ENCODE peak calls at places on chromosomes 7 and 10, in eight cellular contexts. K is GM23248, X is ovary, N is A549, F is GM06990, C is AG09309, A is pancreas, Y is H1. L is an unnamed sample.

GRCh38 chr10:103602028-103602851 is 108.7 kb downstream of the NEURL1 start:
- DNase-seq in K (no peak), N (no peak), A (no peak), C (no peak), F (no peak), Y (no peak), X (no peak), L (no peak)

GRCh38 chr7:35797311-35797710 is 3.5 kb upstream of the SEPTIN7 start:
- DNase-seq in Y (no peak), K (no peak), F (no peak), X (no peak), A (no peak), N (no peak), C (no peak), L (no peak)

GRCh38 chr7:5699951-5700384 is 81.5 kb downstream of the RNF216 start:
- DNase-seq in K (no peak), F (peak), Y (no peak), X (no peak), C (no peak), A (no peak), N (no peak), L (no peak)

GRCh38 chr7:78279035-78279434 is 480.5 kb downstream of the PHTF2 start:
- DNase-seq in C (no peak), A (no peak), X (no peak), K (peak), F (no peak), N (no peak), Y (no peak), L (peak)

GRCh38 chr10:3873728-3874461 is 88.9 kb upstream of the KLF6 start:
- DNase-seq in N (peak), Y (no peak), X (no peak), K (peak), F (peak), A (no peak), C (no peak), L (no peak)

GRCh38 chr7:157523766-157524421 is 187.1 kb downstream of the DNAJB6 start:
- DNase-seq in X (no peak), C (no peak), K (no peak), N (no peak), Y (no peak), A (no peak), F (no peak), L (no peak)

GRCh38 chr10:68218786-68219185 is 13.1 kb downstream of the ATOH7 start:
- DNase-seq in A (no peak), F (no peak), Y (no peak), N (no peak), K (no peak), X (no peak), C (no peak), L (no peak)

GRCh38 chr7:99619571-99620130 is 2.9 kb downstream of the ZSCAN25 start:
- DNase-seq in A (no peak), Y (no peak), F (no peak), X (no peak), K (no peak), C (no peak), N (no peak), L (no peak)

GRCh38 chr7:99125505-99125865 is 18.4 kb downstream of the SMURF1 start:
- DNase-seq in C (no peak), N (no peak), F (no peak), A (no peak), Y (no peak), X (no peak), K (no peak), L (no peak)

GRCh38 chr7:111986601-111987000 is 219.6 kb downstream of the DOCK4 start:
- DNase-seq in A (no peak), K (no peak), Y (no peak), N (no peak), F (no peak), C (no peak), X (no peak), L (no peak)

GRCh38 chr7:6385110-6385792 is 62.5 kb downstream of the DAGLB start:
- DNase-seq in K (peak), F (no peak), C (peak), A (no peak), X (no peak), Y (no peak), N (peak), L (peak)

GRCh38 chr10:7937315-7937945 is 117.1 kb upstream of the GATA3 start:
- DNase-seq in C (no peak), X (no peak), Y (no peak), K (no peak), A (no peak), F (no peak), N (no peak), L (no peak)

GRCh38 chr10:103747193-103747865 is 108.0 kb downstream of the SH3PXD2A start:
- DNase-seq in X (no peak), A (no peak), K (no peak), N (no peak), Y (no peak), F (no peak), C (no peak), L (no peak)

GRCh38 chr7:2985866-2986265 is 57.8 kb downstream of the CARD11 start:
- DNase-seq in F (no peak), Y (no peak), X (no peak), N (no peak), K (no peak), C (no peak), A (no peak), L (no peak)

GRCh38 chr7:74525140-74525539 is 71.4 kb downstream of the GTF2IRD1 start:
- DNase-seq in N (no peak), X (no peak), C (no peak), Y (no peak), F (no peak), K (no peak), A (no peak), L (no peak)

GRCh38 chr7:156049366-156049765 is 237.1 kb upstream of the SHH start:
- DNase-seq in K (no peak), Y (no peak), A (no peak), C (no peak), N (no peak), X (no peak), F (no peak), L (no peak)

DNA sequence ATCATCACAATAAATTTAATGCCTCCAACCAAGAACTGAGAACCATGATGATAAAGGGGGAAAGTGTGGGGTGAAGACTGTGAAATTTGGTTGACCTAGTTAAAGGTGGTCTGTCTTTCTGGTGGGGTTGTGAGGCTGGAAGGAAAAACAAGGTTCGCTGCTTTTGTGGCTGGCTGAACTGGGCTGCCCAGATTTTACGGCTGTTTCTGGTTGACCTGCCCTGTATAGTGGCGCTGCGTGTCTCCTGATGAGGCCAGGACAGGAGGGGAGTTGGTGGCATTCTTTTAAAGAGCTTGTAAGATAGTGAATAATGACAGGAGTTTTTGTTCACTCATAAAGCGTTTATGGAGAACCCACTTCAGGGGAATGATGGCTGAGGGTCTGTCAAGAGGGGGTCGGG is 101.8 kb downstream of the CYP26A1 start:
- DNase-seq in X (no peak), C (no peak), Y (no peak), F (no peak), A (no peak), K (no peak), N (no peak), L (no peak)
- H3K4me3 ChIP-seq in X (no peak), C (no peak), Y (no peak), F (no peak), A (no peak), K (no peak), N (no peak), L (no peak)

DNA sequence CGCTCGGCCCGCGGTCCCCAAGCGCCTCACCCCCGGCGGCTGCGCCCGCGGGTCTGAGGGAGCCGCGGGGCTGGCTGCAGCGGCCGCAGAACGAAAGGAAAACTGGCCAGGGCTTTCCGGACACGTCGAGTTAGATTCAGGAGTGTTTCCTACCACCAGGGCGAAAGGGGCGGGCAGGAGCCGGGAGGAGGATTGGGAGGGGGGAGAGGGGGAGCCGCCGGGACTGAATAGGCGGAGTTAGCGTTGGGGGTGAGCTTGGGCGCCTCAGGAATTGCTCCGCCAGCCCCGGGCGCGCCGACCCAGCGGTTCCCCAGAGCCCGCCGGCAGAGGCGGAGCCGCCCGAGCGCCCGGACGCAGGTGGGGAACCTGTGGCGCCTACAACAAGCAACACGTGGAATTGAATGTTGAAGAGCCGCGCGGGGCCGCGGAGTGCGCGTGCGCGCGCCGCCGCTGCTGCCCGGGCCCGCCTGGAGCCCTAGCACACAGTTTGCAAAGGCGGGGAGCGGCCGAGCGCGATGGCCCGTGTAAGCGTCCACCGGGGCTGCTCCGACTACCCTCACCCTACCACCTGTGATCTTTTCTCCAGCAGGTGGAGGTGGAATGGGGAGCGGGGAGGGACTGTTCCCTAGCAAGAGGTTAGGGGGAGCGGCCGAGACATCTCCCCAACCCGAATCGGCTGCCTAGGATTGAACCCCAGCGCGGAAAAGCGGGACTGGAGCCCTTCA is at the start of gene CADPS2:
- DNase-seq in A (peak), F (peak), Y (peak), K (peak), X (peak), C (peak), N (peak), L (peak)
- H3K4me3 ChIP-seq in A (peak), F (peak), Y (peak), K (peak), X (peak), C (peak), N (peak), L (peak)

GRCh38 chr7:108026647-108027046 is 23.7 kb upstream of the LAMB1 start:
- DNase-seq in N (no peak), X (no peak), C (no peak), F (no peak), A (no peak), K (peak), Y (no peak), L (no peak)

GRCh38 chr7:108028111-108028510 is 25.1 kb upstream of the LAMB1 start:
- DNase-seq in C (no peak), A (no peak), F (no peak), X (no peak), N (no peak), K (no peak), Y (no peak), L (no peak)

GRCh38 chr7:108024538-108024937 is 21.6 kb upstream of the LAMB1 start:
- DNase-seq in X (no peak), K (no peak), Y (no peak), C (no peak), F (no peak), A (no peak), N (no peak), L (no peak)

GRCh38 chr7:108030536-108030935 is 27.6 kb upstream of the LAMB1 start:
- DNase-seq in C (no peak), X (no peak), A (no peak), N (no peak), Y (no peak), F (no peak), K (peak), L (no peak)

GRCh38 chr7:108026116-108026515 is 23.2 kb upstream of the LAMB1 start:
- DNase-seq in X (no peak), N (no peak), A (no peak), Y (no peak), K (no peak), F (no peak), C (no peak), L (no peak)
- H3K4me3 ChIP-seq in X (no peak), N (no peak), A (no peak), Y (no peak), K (no peak), F (no peak), C (no peak), L (no peak)

GRCh38 chr7:128403676-128404075 is 6.1 kb downstream of the IMPDH1 start:
- DNase-seq in A (no peak), C (no peak), Y (no peak), F (no peak), N (no peak), K (no peak), X (no peak), L (no peak)
- H3K4me3 ChIP-seq in A (no peak), C (no peak), Y (no peak), F (no peak), N (no peak), K (peak), X (no peak), L (no peak)

GRCh38 chr10:115777646-115778045 is 495.4 kb downstream of the GFRA1 start:
- DNase-seq in A (no peak), X (no peak), Y (no peak), F (no peak), C (no peak), K (no peak), N (no peak), L (no peak)
- H3K4me3 ChIP-seq in A (no peak), X (no peak), Y (no peak), F (no peak), C (no peak), K (no peak), N (no peak), L (no peak)

DNA sequence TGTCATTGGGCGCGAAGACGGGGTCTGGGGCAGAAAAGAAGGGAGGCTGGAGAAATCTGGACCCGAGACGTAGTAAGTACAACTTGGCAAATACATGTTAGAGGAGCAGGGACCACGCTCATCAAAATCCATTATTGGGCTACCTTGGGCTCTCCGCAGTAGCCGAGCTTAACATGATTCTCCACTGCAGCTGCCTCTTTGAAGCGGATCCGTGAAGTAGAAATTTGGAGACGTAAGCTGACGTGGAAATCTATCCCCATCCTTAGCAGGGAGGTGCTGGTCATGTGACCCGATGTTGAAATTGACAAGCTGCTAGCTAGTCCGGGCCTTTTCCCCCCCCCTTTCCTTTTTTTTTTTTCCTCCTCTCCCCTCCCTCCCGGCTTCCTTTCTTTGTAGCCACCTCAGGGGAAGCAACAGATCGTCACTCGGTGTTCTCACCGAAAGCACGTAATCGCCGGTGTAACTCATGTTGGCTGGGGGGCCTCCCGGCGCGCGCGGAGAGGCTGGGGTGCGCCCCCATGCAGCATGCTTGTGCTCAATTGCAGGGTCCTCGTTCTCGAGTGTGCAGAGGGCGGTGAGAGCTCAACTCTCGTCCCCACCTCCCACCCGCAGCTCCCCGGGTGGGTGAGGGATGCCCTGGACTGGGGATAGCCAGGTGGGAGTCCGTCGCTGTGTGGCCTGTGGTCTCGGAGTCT is at the start of gene HOXA11:
- DNase-seq in K (peak), X (no peak), A (peak), C (peak), Y (no peak), F (no peak), N (no peak), L (no peak)
- H3K4me3 ChIP-seq in K (peak), X (peak), A (no peak), C (peak), Y (no peak), F (peak), N (peak), L (no peak)

GRCh38 chr7:26375604-26376207 is 84.0 kb downstream of the SNX10 start:
- DNase-seq in N (no peak), A (no peak), C (no peak), Y (no peak), K (peak), X (no peak), F (no peak), L (no peak)
- H3K4me3 ChIP-seq in N (peak), A (peak), C (no peak), Y (peak), K (peak), X (no peak), F (peak), L (no peak)

GRCh38 chr10:46092523-46093195 is 46.6 kb upstream of the MSMB start:
- DNase-seq in X (no peak), F (no peak), K (no peak), A (no peak), Y (no peak), C (no peak), N (no peak), L (no peak)
- H3K4me3 ChIP-seq in X (no peak), F (no peak), K (no peak), A (no peak), Y (no peak), C (no peak), N (no peak), L (no peak)

DNA sequence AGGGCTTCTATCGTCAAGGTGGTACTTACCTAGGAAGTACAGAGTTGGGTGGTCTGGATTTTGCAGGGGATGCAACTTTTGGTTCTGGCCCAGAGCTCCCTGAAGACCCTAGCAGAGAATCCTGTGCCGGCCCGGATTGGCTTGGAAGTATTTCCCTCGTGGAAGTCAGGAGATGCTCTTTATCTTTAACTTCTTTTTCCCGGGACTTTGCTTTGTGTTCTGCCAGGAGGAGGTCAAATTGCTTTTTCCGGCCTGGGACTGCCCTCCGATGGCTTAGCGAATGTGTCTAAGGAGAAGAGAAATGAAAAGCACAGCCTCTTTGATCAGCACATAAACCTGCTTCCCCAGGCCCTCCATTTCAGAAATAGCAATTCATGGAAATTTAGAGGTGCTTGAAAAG is 57.0 kb upstream of the EFCAB10 start:
- DNase-seq in N (no peak), F (no peak), K (no peak), X (no peak), Y (no peak), A (no peak), C (no peak), L (no peak)
- H3K4me3 ChIP-seq in N (no peak), F (no peak), K (no peak), X (no peak), Y (peak), A (no peak), C (no peak), L (no peak)